ENCODE peak calls at places on chromosomes 11 and 22, in seven cellular contexts. I, S, A, M, V, B and C are unnamed samples.

GRCh38 chr11:73403541-73403940 is 27.3 kb downstream of the RELT start:
- DNase-seq in S (no peak), I (no peak), M (no peak), V (no peak), B (no peak), A (no peak), C (no peak)

GRCh38 chr22:17804331-17805080 is 30.2 kb upstream of the BID start:
- DNase-seq in I (no peak), S (no peak), M (no peak), B (no peak), A (no peak), V (no peak), C (no peak)

GRCh38 chr11:62497132-62497915 is 49.3 kb downstream of the AHNAK start:
- DNase-seq in A (peak; percentile 24), M (peak; percentile 24), V (no peak), B (peak; percentile 79), I (peak; percentile 52), S (peak; percentile 58), C (no peak)

GRCh38 chr11:72144807-72145565 is 9.5 kb downstream of the FOLR3 start:
- DNase-seq in M (no peak), B (peak; percentile 82), A (peak; percentile 26), I (no peak), S (peak; percentile 29), V (no peak), C (no peak)

GRCh38 chr11:114340311-114341131 is 44.3 kb downstream of the NNMT start:
- DNase-seq in A (peak; percentile 47), V (peak; percentile 53), S (peak; percentile 70), B (peak; percentile 90), I (no peak), M (peak; percentile 72), C (peak; percentile 39)

GRCh38 chr11:117226388-117227385 is 5.2 kb downstream of the PCSK7 start:
- DNase-seq in M (peak; percentile 94), A (no peak), S (peak; percentile 79), B (peak; percentile 89), V (peak; percentile 59), I (peak; percentile 82), C (peak; percentile 73)

GRCh38 chr11:108218912-108219783 is 3.3 kb downstream of the NPAT start:
- DNase-seq in I (no peak), A (no peak), V (no peak), S (no peak), M (peak; percentile 11), B (no peak), C (no peak)

GRCh38 chr11:113722221-113722620 is 16.1 kb upstream of the TMPRSS5 start:
- DNase-seq in V (no peak), B (no peak), I (no peak), M (no peak), A (no peak), S (no peak), C (no peak)

GRCh38 chr11:114031599-114032320 is 27.8 kb upstream of the ZBTB16 start:
- DNase-seq in M (no peak), S (no peak), A (no peak), I (no peak), V (no peak), B (no peak), C (no peak)

GRCh38 chr11:20068691-20069090 is 91.6 kb downstream of the DBX1 start:
- DNase-seq in I (no peak), M (no peak), V (no peak), B (no peak), S (no peak), A (no peak), C (no peak)

GRCh38 chr11:2530131-2530854 is 85.5 kb downstream of the KCNQ1 start:
- DNase-seq in I (no peak), A (no peak), M (no peak), V (no peak), B (no peak), S (no peak), C (no peak)

GRCh38 chr11:129999407-129999806 is 3.2 kb downstream of the PRDM10 start:
- DNase-seq in S (peak; percentile 41), A (no peak), V (no peak), M (no peak), I (peak; percentile 57), B (no peak), C (no peak)

GRCh38 chr11:86117706-86118050 is 48.8 kb upstream of the PICALM start:
- DNase-seq in I (no peak), M (no peak), B (no peak), V (no peak), A (no peak), S (no peak), C (no peak)

GRCh38 chr11:72227316-72228228 is 3.0 kb downstream of the INPPL1 start:
- DNase-seq in I (no peak), A (no peak), M (no peak), S (no peak), V (peak; percentile 43), B (no peak), C (no peak)

GRCh38 chr22:39030705-39031104 is 9.8 kb downstream of the APOBEC3D start:
- DNase-seq in S (no peak), I (no peak), V (no peak), B (no peak), A (no peak), M (no peak), C (no peak)

GRCh38 chr11:97269527-97269926 is 879.7 kb downstream of the JRKL start:
- DNase-seq in I (no peak), S (no peak), V (no peak), A (no peak), M (peak; percentile 33), B (peak; percentile 0), C (no peak)

GRCh38 chr22:49752598-49753091 is 75.0 kb downstream of the BRD1 start:
- DNase-seq in B (no peak), A (no peak), V (no peak), I (no peak), M (no peak), S (no peak), C (no peak)

GRCh38 chr11:12692238-12693074 is 18.2 kb downstream of the TEAD1 start:
- DNase-seq in B (peak; percentile 90), V (no peak), S (peak; percentile 83), A (peak; percentile 90), M (no peak), I (peak; percentile 46), C (no peak)

GRCh38 chr11:113632981-113633380 is 73.1 kb downstream of the TMPRSS5 start:
- DNase-seq in B (peak; percentile 7), A (peak; percentile 33), V (no peak), S (no peak), I (no peak), M (no peak), C (no peak)

GRCh38 chr22:42132457-42132856 is 1.8 kb upstream of the CYP2D6 start:
- DNase-seq in I (no peak), B (no peak), M (no peak), V (no peak), A (no peak), S (no peak), C (no peak)

GRCh38 chr11:126481303-126481680 is 125.8 kb downstream of the ST3GAL4 start:
- DNase-seq in I (no peak), V (no peak), S (no peak), A (no peak), B (no peak), M (no peak), C (no peak)

GRCh38 chr11:17934194-17934593 is 78.7 kb downstream of the SERGEF start:
- DNase-seq in V (no peak), A (no peak), M (no peak), S (no peak), B (no peak), I (no peak), C (no peak)

GRCh38 chr22:35376728-35377472 is 4.0 kb upstream of the HMOX1 start:
- DNase-seq in V (no peak), A (peak; percentile 96), I (peak; percentile 73), S (peak; percentile 91), M (peak; percentile 92), B (peak; percentile 98), C (no peak)

GRCh38 chr22:41841085-41841712 is 8.3 kb downstream of the SREBF2 start:
- DNase-seq in V (no peak), I (no peak), A (no peak), B (peak; percentile 53), S (peak; percentile 82), M (no peak), C (no peak)

GRCh38 chr11:60762851-60763691 is 6.4 kb downstream of the MS4A15 start:
- DNase-seq in B (no peak), I (no peak), S (no peak), M (peak; percentile 11), V (no peak), A (no peak), C (no peak)

GRCh38 chr11:111355956-111356659 is 23.0 kb downstream of the POU2AF1 start:
- DNase-seq in A (no peak), V (no peak), M (no peak), B (no peak), S (no peak), I (no peak), C (no peak)

GRCh38 chr22:45688606-45689080 is 17.0 kb downstream of the ATXN10 start:
- DNase-seq in M (peak; percentile 23), V (no peak), I (no peak), S (peak; percentile 84), A (peak; percentile 76), B (peak; percentile 94), C (no peak)

GRCh38 chr11:33829430-33830141 is 55.3 kb upstream of the FBXO3 start:
- DNase-seq in M (peak; percentile 74), B (peak; percentile 87), A (peak; percentile 70), V (peak; percentile 69), I (peak; percentile 16), S (peak; percentile 35), C (peak; percentile 45)

GRCh38 chr11:102187416-102188125 is 77.3 kb downstream of the YAP1 start:
- DNase-seq in V (no peak), M (no peak), A (no peak), I (no peak), S (no peak), B (peak; percentile 97), C (no peak)

GRCh38 chr11:57251491-57252104 is 14.5 kb upstream of the APLNR start:
- DNase-seq in I (no peak), V (no peak), S (no peak), A (peak; percentile 40), B (peak; percentile 50), M (no peak), C (no peak)

GRCh38 chr11:3163241-3163981 is 1.7 kb downstream of the OSBPL5 start:
- DNase-seq in B (peak; percentile 40), A (no peak), V (no peak), S (no peak), I (peak; percentile 6), M (no peak), C (no peak)

GRCh38 chr11:103851166-103851651 is 185.2 kb upstream of the DDI1 start:
- DNase-seq in I (no peak), V (no peak), M (no peak), A (no peak), B (peak; percentile 46), S (no peak), C (no peak)

GRCh38 chr11:74559934-74560309 is 32.5 kb upstream of the POLD3 start:
- DNase-seq in M (no peak), S (no peak), B (no peak), V (no peak), I (no peak), A (no peak), C (no peak)

GRCh38 chr11:2529636-2530035 is 84.8 kb downstream of the KCNQ1 start:
- DNase-seq in V (no peak), B (no peak), I (no peak), S (no peak), A (no peak), M (no peak), C (no peak)

GRCh38 chr22:25514436-25514835 is 50.0 kb upstream of the GRK3 start:
- DNase-seq in M (no peak), I (no peak), A (no peak), V (no peak), S (peak; percentile 28), B (no peak), C (no peak)

GRCh38 chr11:12137005-12137690 is 26.8 kb downstream of the MICAL2 start:
- DNase-seq in I (no peak), M (no peak), A (no peak), V (no peak), B (no peak), S (no peak), C (no peak)

GRCh38 chr11:72570893-72571741 is 103.1 kb downstream of the PDE2A start:
- DNase-seq in I (no peak), S (no peak), M (no peak), B (no peak), A (no peak), V (no peak), C (no peak)